ENCODE peak calls at places on chromosomes 2 and 18, in four cellular contexts. A, H, M and L are unnamed samples.

GRCh38 chr18:60965856-60966255 is 367.4 kb upstream of the CDH20 start:
- DNase-seq in M (no peak), A (no peak), H (no peak), L (no peak)

GRCh38 chr2:54903736-54904554 is 146.3 kb downstream of the RTN4 start:
- DNase-seq in M (no peak), H (peak; percentile 17), A (no peak), L (peak; percentile 33)

GRCh38 chr2:152920846-152921245 is 202.4 kb downstream of the ARL6IP6 start:
- DNase-seq in A (no peak), H (no peak), M (no peak), L (no peak)

GRCh38 chr2:203412555-203413331 is 84.5 kb downstream of the ABI2 start:
- DNase-seq in H (no peak), M (no peak), A (no peak), L (no peak)

GRCh38 chr2:19709553-19709952 is 192.2 kb downstream of the TTC32 start:
- DNase-seq in M (no peak), H (no peak), A (no peak), L (no peak)

GRCh38 chr2:174771631-174772491 is 7.6 kb upstream of the CHRNA1 start:
- DNase-seq in M (no peak), A (peak; percentile 64), H (peak; percentile 74), L (peak; percentile 83)

GRCh38 chr2:115165529-115166109 is 723.2 kb downstream of the DPP10 start:
- DNase-seq in H (peak; percentile 11), A (peak; percentile 43), M (no peak), L (no peak)

GRCh38 chr2:1701556-1702185 is 42.6 kb downstream of the PXDN start:
- DNase-seq in M (no peak), H (no peak), A (no peak), L (peak; percentile 49)

GRCh38 chr2:142734770-142735169 is 142.7 kb upstream of the KYNU start:
- DNase-seq in M (no peak), H (no peak), A (no peak), L (no peak)

GRCh38 chr2:26422947-26423629 is 21.4 kb downstream of the DRC1 start:
- DNase-seq in A (no peak), H (no peak), M (no peak), L (no peak)

GRCh38 chr2:204705243-204705971 is 160.1 kb downstream of the PARD3B start:
- DNase-seq in A (no peak), M (no peak), H (peak; percentile 8), L (no peak)

GRCh38 chr2:84861539-84861938 is 19.3 kb downstream of the TRABD2A start:
- DNase-seq in M (no peak), A (no peak), H (no peak), L (no peak)

GRCh38 chr2:45777996-45778719 is 126.7 kb downstream of the PRKCE start:
- DNase-seq in A (no peak), M (no peak), H (no peak), L (no peak)

GRCh38 chr2:10646153-10646552 is 43.6 kb downstream of the NOL10 start:
- DNase-seq in M (no peak), H (no peak), A (peak; percentile 25), L (no peak)

GRCh38 chr18:32777049-32777448 is 4.2 kb upstream of the KLHL14 start:
- DNase-seq in A (peak; percentile 46), M (no peak), H (no peak), L (no peak)

GRCh38 chr2:4675295-4675694 is 971.9 kb downstream of the DCDC2C start:
- DNase-seq in H (no peak), M (no peak), A (no peak), L (no peak)

GRCh38 chr18:79955302-79956075 is 4.0 kb upstream of the SLC66A2 start:
- DNase-seq in H (no peak), M (no peak), A (no peak), L (no peak)

GRCh38 chr2:96816127-96816835 is at the start of gene CNNM3:
- DNase-seq in M (no peak), A (peak; percentile 91), H (peak; percentile 99), L (peak; percentile 96)

GRCh38 chr18:35580748-35581534 is 599 bp upstream of the GALNT1 start:
- DNase-seq in A (peak; percentile 23), H (peak; percentile 59), M (no peak), L (peak; percentile 83)

DNA sequence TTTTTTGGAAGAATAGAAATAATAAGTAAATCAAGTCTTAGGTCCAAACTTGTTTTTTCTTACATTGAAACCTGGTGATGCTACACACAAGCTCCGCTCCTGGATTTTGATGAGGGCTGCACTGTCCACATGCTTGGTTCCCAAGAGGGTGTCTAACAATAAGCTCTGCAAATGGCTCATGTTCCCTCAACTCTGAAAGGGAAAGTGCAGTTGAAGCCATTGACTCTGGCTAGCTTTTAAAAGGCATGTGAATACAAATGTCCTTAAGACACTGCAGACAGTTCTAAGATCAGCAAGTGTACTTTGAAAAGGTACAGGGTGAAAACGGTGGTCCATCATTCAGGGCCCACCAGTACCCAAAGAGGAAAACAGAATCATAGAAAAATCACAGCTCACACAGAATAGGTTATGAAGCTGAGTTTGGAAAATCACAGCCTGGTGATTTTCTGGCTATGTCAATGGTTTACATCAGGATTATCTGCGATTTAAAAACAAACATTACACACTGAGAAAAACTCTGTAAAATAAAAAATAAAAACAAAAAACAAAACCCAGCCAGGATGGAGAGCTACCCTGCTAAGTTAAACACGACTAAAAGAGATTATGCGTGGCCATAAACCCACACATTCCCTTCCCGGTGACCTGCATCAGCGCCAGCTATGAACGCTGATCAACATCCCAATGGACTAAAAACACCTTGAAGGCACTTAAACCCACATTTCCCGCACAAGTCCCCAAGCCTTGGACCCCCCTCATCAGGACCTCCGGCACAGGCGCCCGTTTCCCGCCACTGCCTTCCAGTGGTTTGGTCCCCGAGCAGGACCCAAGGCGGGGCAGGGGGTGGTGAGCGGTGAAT is 550 bp downstream of the PFN4 start:
- DNase-seq in H (no peak), A (no peak), M (no peak), L (no peak)
- TF ChIP-seq SP1 in H (no peak), A (no peak), M (no peak), L (no peak)

GRCh38 chr2:236617221-236617737 is 47.7 kb downstream of the ACKR3 start:
- DNase-seq in A (no peak), M (no peak), H (no peak), L (no peak)

GRCh38 chr2:236619910-236620612 is 50.4 kb downstream of the ACKR3 start:
- DNase-seq in H (no peak), M (no peak), A (no peak), L (no peak)

GRCh38 chr2:236616031-236616430 is 46.4 kb downstream of the ACKR3 start:
- DNase-seq in A (no peak), M (no peak), H (no peak), L (no peak)

GRCh38 chr2:236617796-236618195 is 48.2 kb downstream of the ACKR3 start:
- DNase-seq in A (no peak), M (no peak), H (no peak), L (no peak)

GRCh38 chr2:236618370-236618769 is 48.7 kb downstream of the ACKR3 start:
- DNase-seq in A (no peak), M (no peak), H (no peak), L (no peak)
- TF ChIP-seq FOXM1 in A (no peak), M (no peak), H (no peak), L (no peak)

GRCh38 chr2:24451805-24452498 is 39.1 kb upstream of the NCOA1 start:
- DNase-seq in H (no peak), M (no peak), A (no peak), L (no peak)

GRCh38 chr2:24456610-24457556 is 34.2 kb upstream of the NCOA1 start:
- DNase-seq in H (peak; percentile 84), A (no peak), M (no peak), L (no peak)

GRCh38 chr2:24453379-24454073 is 37.5 kb upstream of the NCOA1 start:
- DNase-seq in M (no peak), H (no peak), A (no peak), L (no peak)

GRCh38 chr2:24452499-24452878 is 38.6 kb upstream of the NCOA1 start:
- DNase-seq in A (no peak), H (no peak), M (no peak), L (no peak)

GRCh38 chr2:24454258-24454657 is 36.8 kb upstream of the NCOA1 start:
- DNase-seq in M (no peak), A (no peak), H (no peak), L (no peak)
- TF ChIP-seq SP1 in M (no peak), A (no peak), H (no peak), L (no peak)

GRCh38 chr2:240972636-240973521 is 25.5 kb upstream of the SNED1 start:
- DNase-seq in H (no peak), M (no peak), A (no peak), L (no peak)
- TF ChIP-seq FOXM1 in H (no peak), M (no peak), A (no peak), L (no peak)